ENCODE peak calls at places on chromosomes 2 and 18, in six cellular contexts. I is A549, A is hepatocyte, G is mesenchymal stem cell, H is neural progenitor cell, O is K562. K is an unnamed sample.

GRCh38 chr2:127632592-127633489 is 13.1 kb upstream of the GPR17 start:
- DNase-seq in I (no peak), A (no peak), G (no peak), H (no peak), O (no peak), K (peak; percentile 13)

GRCh38 chr2:151138507-151138906 is 123.2 kb downstream of the RBM43 start:
- DNase-seq in I (no peak), A (no peak), G (no peak), H (no peak), O (no peak), K (no peak)

GRCh38 chr2:183752571-183752970 is 628.3 kb downstream of the NUP35 start:
- DNase-seq in I (no peak), A (no peak), G (no peak), H (no peak), O (no peak), K (no peak)

GRCh38 chr2:9951522-9952285 is at the start of gene GRHL1:
- DNase-seq in I (peak; percentile 92), A (peak; percentile 98), G (peak; percentile 89), H (peak; percentile 98), O (peak; percentile 100), K (peak; percentile 93)

GRCh38 chr2:2913601-2914120 is 464.0 kb downstream of the EIPR1 start:
- DNase-seq in I (no peak), A (no peak), G (no peak), H (no peak), O (no peak), K (no peak)

GRCh38 chr2:13858626-13859025 is 773.9 kb upstream of the LRATD1 start:
- DNase-seq in I (no peak), A (no peak), G (no peak), H (no peak), O (no peak), K (no peak)

GRCh38 chr2:149490296-149490695 is 97.3 kb downstream of the MMADHC start:
- DNase-seq in I (no peak), A (peak; percentile 38), G (no peak), H (no peak), O (no peak), K (no peak)

GRCh38 chr2:27501042-27501441 is 4.4 kb downstream of the GCKR start:
- DNase-seq in I (no peak), A (no peak), G (no peak), H (no peak), O (no peak), K (no peak)

GRCh38 chr2:45330617-45331016 is 280.4 kb downstream of the SRBD1 start:
- DNase-seq in I (peak; percentile 31), A (no peak), G (peak; percentile 11), H (no peak), O (no peak), K (no peak)

GRCh38 chr2:118291481-118291880 is 203.2 kb downstream of the INSIG2 start:
- DNase-seq in I (no peak), A (no peak), G (no peak), H (no peak), O (no peak), K (no peak)

GRCh38 chr2:48169066-48169724 is 262.9 kb upstream of the FBXO11 start:
- DNase-seq in I (no peak), A (no peak), G (no peak), H (no peak), O (no peak), K (no peak)

GRCh38 chr2:88896971-88897370 is 205.5 kb downstream of the RPIA start:
- DNase-seq in I (no peak), A (no peak), G (no peak), H (no peak), O (no peak), K (peak; percentile 57)
- H3K4me2 ChIP-seq in I (no peak overlapping the region), A (no peak overlapping the region), G (no peak overlapping the region), H (no peak overlapping the region), O (no peak overlapping the region), K (peak overlapping the region; percentile 93)

DNA sequence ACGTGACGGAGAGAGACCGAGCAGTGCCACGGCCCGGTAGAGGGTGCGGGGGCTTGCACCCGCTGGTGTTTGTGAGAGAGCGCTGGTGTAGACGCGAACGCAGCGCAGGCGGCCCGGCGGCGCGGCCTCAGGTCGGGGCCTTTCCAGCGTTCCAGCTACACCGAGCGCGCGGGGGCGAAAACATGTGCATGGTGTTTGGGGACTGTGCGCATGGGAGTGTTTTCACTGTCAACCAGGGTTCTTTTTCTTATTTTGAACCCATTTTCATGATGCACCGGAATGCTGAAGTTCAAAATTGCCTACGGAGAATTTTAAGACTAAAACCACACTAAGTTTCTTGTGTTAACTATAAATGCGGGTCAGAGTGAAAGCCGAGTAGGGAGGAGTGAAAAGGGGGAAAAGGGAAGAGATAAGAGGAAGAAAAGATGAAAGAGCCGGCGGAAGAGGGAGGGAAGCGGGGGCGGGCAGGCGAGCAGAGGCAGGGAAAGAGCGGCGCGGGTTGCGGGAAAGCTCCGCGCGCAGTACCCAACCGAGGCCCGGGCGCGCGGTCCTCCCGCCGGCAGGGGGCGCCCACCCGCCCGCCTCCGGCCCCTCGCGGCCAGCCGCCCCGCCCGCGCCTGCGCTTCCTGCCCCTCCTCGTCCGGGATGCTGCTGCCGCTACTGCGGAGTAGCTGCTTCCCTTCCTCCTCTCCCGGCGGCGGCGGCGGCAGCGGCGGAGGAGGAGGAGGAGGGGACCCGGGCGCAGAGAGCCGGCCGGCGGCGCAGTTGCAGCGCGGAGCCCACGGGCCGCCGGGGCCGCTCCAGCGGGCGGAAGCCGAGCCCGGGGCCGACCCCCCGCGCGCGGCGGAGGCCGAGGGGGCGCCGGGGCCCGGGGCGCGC is at the start of gene RAB12:
- DNase-seq in I (peak; percentile 81), A (peak; percentile 95), G (peak; percentile 84), H (peak; percentile 96), O (peak; percentile 94), K (peak; percentile 91)
- H3K27ac ChIP-seq in I (peak within 1 kb of the TSS; percentile 97), A (peak within 1 kb of the TSS; percentile 51), G (no peak within 1 kb of the TSS), H (no peak within 1 kb of the TSS), O (peak within 1 kb of the TSS; percentile 69), K (peak within 1 kb of the TSS; percentile 76)

DNA sequence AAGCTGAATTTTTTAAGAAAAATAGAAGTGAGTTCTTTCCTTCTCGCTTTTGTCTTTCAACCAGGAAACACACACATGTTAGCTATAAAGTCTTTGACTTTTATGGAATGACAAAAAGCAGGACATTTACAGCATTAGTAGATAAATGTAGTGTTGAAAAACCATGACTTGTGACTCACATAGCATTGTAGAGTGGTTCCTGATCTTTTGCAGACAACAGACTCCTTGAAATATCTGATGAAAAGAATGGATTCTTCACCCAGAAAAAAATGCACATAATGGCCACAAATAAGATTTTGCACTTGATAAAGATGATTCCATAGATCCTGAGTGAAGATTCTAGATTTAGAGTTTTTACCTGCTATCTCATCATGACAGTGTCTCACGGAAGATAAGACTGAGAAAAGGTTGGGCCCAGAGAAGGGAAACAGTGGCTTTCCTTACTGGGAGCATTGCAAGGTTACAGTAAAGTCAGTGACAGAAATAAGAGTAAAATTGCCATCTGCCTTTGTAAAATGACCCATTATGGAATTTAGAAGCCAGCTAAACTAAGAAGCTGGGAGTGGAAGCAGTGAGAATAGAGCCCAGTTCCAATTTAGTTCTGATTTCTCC is 14.0 kb downstream of the SMARCAL1 start:
- DNase-seq in I (no peak), A (no peak), G (peak; percentile 56), H (no peak), O (no peak), K (no peak)
- H3K4me2 ChIP-seq in I (no peak overlapping the region), A (no peak overlapping the region), G (no peak overlapping the region), H (no peak overlapping the region), O (no peak overlapping the region), K (no peak overlapping the region)

GRCh38 chr2:32941944-32942690 is 4.6 kb upstream of the LTBP1 start:
- DNase-seq in I (no peak), A (no peak), G (no peak), H (no peak), O (no peak), K (peak; percentile 67)
- H3K27ac ChIP-seq in I (no peak overlapping the region), A (peak overlapping the region; percentile 63), G (no peak overlapping the region), H (no peak overlapping the region), O (no peak overlapping the region), K (peak overlapping the region; percentile 45)

GRCh38 chr2:55857766-55858165 is 65.8 kb downstream of the EFEMP1 start:
- DNase-seq in I (no peak), A (no peak), G (no peak), H (no peak), O (no peak), K (no peak)
- H3K4me2 ChIP-seq in I (no peak overlapping the region), A (no peak overlapping the region), G (no peak overlapping the region), H (no peak overlapping the region), O (no peak overlapping the region), K (no peak overlapping the region)